ENCODE peak calls at places on chromosomes 4 and X, in six cellular contexts. X, L, Q, C, D and Z are unnamed samples.

GRCh38 chr4:169583563-169583962 is 28.8 kb downstream of the NEK1 start:
- DNase-seq in X (no peak), D (no peak), C (peak; percentile 16), Q (peak; percentile 71), L (no peak), Z (no peak)

GRCh38 chr4:59553739-59554126 is 1646.4 kb upstream of the ADGRL3 start:
- DNase-seq in X (no peak), C (peak; percentile 4), Q (no peak), L (no peak), D (peak; percentile 20), Z (no peak)

GRCh38 chrX:143853488-143853887 is 30.4 kb upstream of the UBE2NL start:
- DNase-seq in Q (no peak), C (no peak), D (no peak), L (no peak), X (no peak), Z (no peak)

GRCh38 chrX:141341341-141341740 is 99.0 kb upstream of the SPANXC start:
- DNase-seq in Q (peak; percentile 83), X (no peak), D (no peak), L (no peak), C (peak; percentile 39), Z (no peak)

GRCh38 chr4:185713272-185713671 is 98.7 kb downstream of the SORBS2 start:
- DNase-seq in X (no peak), Q (no peak), C (peak; percentile 63), D (peak; percentile 30), L (no peak), Z (no peak)

GRCh38 chr4:83248486-83248885 is 36.1 kb downstream of the COQ2 start:
- DNase-seq in C (peak; percentile 60), L (no peak), Q (peak; percentile 12), X (no peak), D (peak; percentile 60), Z (no peak)

GRCh38 chrX:3638280-3638873 is 75.1 kb downstream of the PRKX start:
- DNase-seq in L (peak; percentile 42), C (peak; percentile 20), X (no peak), Q (peak; percentile 48), D (peak; percentile 38), Z (peak; percentile 13)

GRCh38 chrX:102745513-102746133 is 25.1 kb downstream of the GPRASP3 start:
- DNase-seq in C (no peak), X (no peak), L (peak; percentile 59), D (no peak), Q (no peak), Z (no peak)

GRCh38 chr4:107870916-107871786 is 46.4 kb downstream of the SGMS2 start:
- DNase-seq in L (no peak), X (no peak), Q (no peak), D (peak; percentile 25), C (no peak), Z (no peak)

GRCh38 chrX:9847071-9847470 is 60.8 kb downstream of the SHROOM2 start:
- DNase-seq in L (no peak), Q (peak; percentile 72), C (no peak), X (no peak), D (no peak), Z (no peak)

GRCh38 chrX:23756165-23756564 is 13.1 kb upstream of the ACOT9 start:
- DNase-seq in D (peak; percentile 65), Q (peak; percentile 41), X (no peak), C (peak; percentile 37), L (no peak), Z (peak; percentile 50)

GRCh38 chrX:47751670-47752069 is 85.0 kb upstream of the ZNF81 start:
- DNase-seq in X (no peak), C (peak; percentile 26), L (peak; percentile 45), D (peak; percentile 28), Q (no peak), Z (no peak)

GRCh38 chrX:69305333-69306062 is 140.2 kb upstream of the PJA1 start:
- DNase-seq in Q (no peak), X (no peak), L (no peak), C (no peak), D (no peak), Z (no peak)

GRCh38 chr4:106615961-106616360 is 247.4 kb upstream of the GIMD1 start:
- DNase-seq in X (no peak), L (no peak), D (no peak), Q (no peak), C (no peak), Z (no peak)

GRCh38 chr4:47017081-47017480 is 14.3 kb upstream of the GABRB1 start:
- DNase-seq in L (no peak), Q (peak; percentile 53), X (no peak), C (no peak), D (no peak), Z (no peak)

GRCh38 chr4:139419388-139419914 is 34.5 kb upstream of the RAB33B start:
- DNase-seq in D (no peak), L (no peak), Q (peak; percentile 86), X (peak; percentile 91), C (peak; percentile 72), Z (no peak)

GRCh38 chr4:186808635-186809018 is 85.0 kb upstream of the FAT1 start:
- DNase-seq in L (no peak), Q (peak; percentile 96), C (peak; percentile 73), D (no peak), X (no peak), Z (no peak)

GRCh38 chr4:152581536-152582160 is 45.8 kb upstream of the FBXW7 start:
- DNase-seq in C (no peak), L (no peak), X (no peak), D (peak; percentile 32), Q (no peak), Z (no peak)

GRCh38 chr4:183266386-183266785 is 53.7 kb downstream of the CLDN22 start:
- DNase-seq in X (no peak), C (no peak), D (no peak), L (no peak), Q (peak; percentile 51), Z (no peak)

DNA sequence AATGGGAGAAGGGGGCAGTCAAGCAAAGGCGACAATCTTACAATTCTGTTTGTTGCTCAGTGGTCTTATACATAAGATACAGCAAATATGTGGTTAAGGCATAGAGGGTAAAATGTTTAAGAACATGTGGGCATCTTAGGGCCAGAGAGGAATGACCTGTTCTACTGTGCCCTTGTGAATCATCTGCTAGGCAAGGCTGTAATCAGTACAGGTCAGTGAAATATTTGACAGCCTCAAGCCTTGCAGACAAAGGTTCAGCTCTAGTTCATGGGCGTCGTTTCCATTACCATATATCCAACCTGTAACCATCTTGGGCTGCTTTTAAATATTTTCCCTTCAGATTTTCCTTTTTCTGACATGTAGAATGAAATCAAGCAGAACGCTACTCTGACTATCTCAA is 37.3 kb downstream of the AGA start:
- DNase-seq in C (no peak), L (no peak), X (no peak), D (peak; percentile 17), Q (no peak), Z (no peak)
- H3K27ac ChIP-seq in C (no peak overlapping the region), L (no peak overlapping the region), X (no peak overlapping the region), D (no peak overlapping the region), Q (no peak overlapping the region), Z (no peak overlapping the region)

DNA sequence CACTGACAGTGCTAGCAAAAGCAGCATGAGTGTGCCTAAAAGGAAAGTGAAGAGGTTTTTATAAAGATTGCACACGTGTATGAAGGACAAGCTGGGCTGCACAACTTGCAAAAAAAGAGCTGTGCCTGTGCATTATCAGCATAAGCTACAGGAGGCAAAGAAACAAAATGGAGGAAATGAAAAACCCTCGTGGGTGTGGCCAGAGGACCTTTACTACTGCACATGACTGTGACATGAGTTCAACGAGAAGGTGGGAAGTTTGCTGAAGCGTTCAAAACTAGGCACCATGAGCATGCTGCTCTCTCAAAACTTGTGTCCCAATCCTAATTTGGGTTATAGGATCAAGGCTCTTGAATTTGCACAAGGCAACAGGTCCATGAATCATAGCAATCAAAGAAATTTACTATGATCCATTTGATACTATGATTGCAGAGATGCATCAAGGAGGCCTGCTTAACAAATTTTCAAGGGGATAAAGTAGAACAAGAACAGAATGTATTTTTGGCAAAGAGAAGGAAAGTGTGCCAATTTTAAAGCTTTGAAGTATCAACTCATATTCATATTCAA is 38.1 kb upstream of the CXorf38 start:
- DNase-seq in Q (no peak), X (no peak), L (no peak), C (no peak), D (no peak), Z (no peak)
- H3K4me1 ChIP-seq in Q (no peaks in the 10 kb centered on the region), X (peaks cover 7% of the 10 kb centered on the region), L (no peaks in the 10 kb centered on the region), C (no peaks in the 10 kb centered on the region), D (no peaks in the 10 kb centered on the region), Z (no peaks in the 10 kb centered on the region)

DNA sequence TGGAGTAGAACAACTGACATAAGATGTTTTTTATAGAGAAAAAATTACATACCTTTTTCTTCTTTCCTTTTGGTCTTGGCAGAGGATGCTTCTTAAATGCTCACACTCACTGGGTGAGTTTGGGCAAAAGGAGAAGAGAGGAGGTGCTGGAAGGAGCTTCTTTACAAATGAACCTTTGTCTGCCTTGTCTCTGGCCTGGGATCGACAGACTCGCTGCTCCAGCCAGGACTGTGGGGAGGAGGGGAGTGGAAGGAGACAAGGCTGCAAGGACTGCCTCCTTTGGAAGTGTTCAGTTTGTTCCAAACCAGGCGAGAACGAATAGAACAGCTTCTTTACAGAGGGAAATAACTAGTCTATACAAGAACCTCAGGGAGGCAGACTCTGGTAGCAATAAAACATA is at the start of gene SCRG1:
- DNase-seq in X (no peak), L (no peak), C (no peak), Q (peak; percentile 4), D (no peak), Z (no peak)
- H3K27ac ChIP-seq in X (peak within 1 kb of the TSS; percentile 17), L (no peak within 1 kb of the TSS), C (no peak within 1 kb of the TSS), Q (no peak within 1 kb of the TSS), D (no peak within 1 kb of the TSS), Z (no peak within 1 kb of the TSS)

GRCh38 chr4:10096201-10096975 is 20.2 kb downstream of the WDR1 start:
- DNase-seq in D (peak; percentile 60), X (no peak), L (peak; percentile 69), Q (peak; percentile 94), C (peak; percentile 97), Z (peak; percentile 71)
- H3K4me1 ChIP-seq in D (no peaks in the 10 kb centered on the region), X (peaks cover 99% of the 10 kb centered on the region), L (peaks cover 28% of the 10 kb centered on the region), Q (peaks cover 61% of the 10 kb centered on the region), C (peaks cover 84% of the 10 kb centered on the region), Z (peaks cover 88% of the 10 kb centered on the region)

GRCh38 chr4:173343832-173344397 is 9.8 kb upstream of the HMGB2 start:
- DNase-seq in Q (no peak), L (no peak), X (no peak), C (no peak), D (no peak), Z (no peak)
- H3K27ac ChIP-seq in Q (no peak overlapping the region), L (no peak overlapping the region), X (no peak overlapping the region), C (no peak overlapping the region), D (no peak overlapping the region), Z (no peak overlapping the region)

GRCh38 chr4:10093801-10094552 is 22.6 kb downstream of the WDR1 start:
- DNase-seq in L (peak; percentile 74), D (no peak), C (peak; percentile 60), Q (peak; percentile 89), X (no peak), Z (no peak)
- H3K4me1 ChIP-seq in L (peaks cover 28% of the 10 kb centered on the region), D (peaks cover 3% of the 10 kb centered on the region), C (peaks cover 72% of the 10 kb centered on the region), Q (peaks cover 57% of the 10 kb centered on the region), X (peaks cover 96% of the 10 kb centered on the region), Z (peaks cover 71% of the 10 kb centered on the region)

GRCh38 chrX:119234931-119235555 is 1.0 kb upstream of the PGRMC1 start:
- DNase-seq in X (no peak), C (no peak), L (no peak), Q (no peak), D (no peak), Z (no peak)
- H3K27ac ChIP-seq in X (peak overlapping the region; percentile 85), C (no peak overlapping the region), L (peak overlapping the region; percentile 79), Q (no peak overlapping the region), D (no peak overlapping the region), Z (no peak overlapping the region)